ENCODE peak calls at places on chromosomes 6 and 20, in eight cellular contexts. G is colonic mucosa, H is uterus, O is transverse colon, R is mucosa of descending colon, M is heart left ventricle, W is IMR-90, Q is cardiac muscle cell. F is an unnamed sample.

GRCh38 chr6:24908555-24908954 is 27.2 kb downstream of the RIPOR2 start:
- DNase-seq in G (no peak), H (no peak), O (no peak), R (no peak), M (no peak), W (peak; percentile 20), Q (no peak), F (peak; percentile 29)

GRCh38 chr6:20672038-20672437 is 137.8 kb downstream of the CDKAL1 start:
- DNase-seq in G (no peak), H (no peak), O (no peak), R (no peak), M (no peak), W (no peak), Q (no peak), F (no peak)

GRCh38 chr20:15862178-15862577 is 711.1 kb downstream of the KIF16B start:
- DNase-seq in G (no peak), H (no peak), O (no peak), R (no peak), M (no peak), W (no peak), Q (no peak), F (no peak)

GRCh38 chr20:25251558-25251957 is 3.7 kb downstream of the PYGB start:
- DNase-seq in G (peak; percentile 23), H (no peak), O (peak; percentile 9), R (no peak), M (no peak), W (no peak), Q (no peak), F (no peak)

GRCh38 chr6:149830731-149831379 is 33.3 kb downstream of the LRP11 start:
- DNase-seq in G (no peak), H (no peak), O (no peak), R (no peak), M (no peak), W (peak; percentile 85), Q (no peak), F (no peak)

GRCh38 chr6:35400901-35401311 is 51.2 kb upstream of the FANCE start:
- DNase-seq in G (no peak), H (no peak), O (peak; percentile 47), R (peak; percentile 57), M (no peak), W (peak; percentile 49), Q (no peak), F (no peak)

GRCh38 chr20:15673206-15673605 is 900.0 kb downstream of the KIF16B start:
- DNase-seq in G (no peak), H (no peak), O (no peak), R (no peak), M (no peak), W (peak; percentile 86), Q (peak; percentile 8), F (no peak)

GRCh38 chr20:32091888-32092346 is 17.6 kb upstream of the TM9SF4 start:
- DNase-seq in G (peak; percentile 75), H (peak; percentile 58), O (peak; percentile 78), R (peak; percentile 71), M (peak; percentile 75), W (peak; percentile 72), Q (peak; percentile 89), F (peak; percentile 85)

GRCh38 chr20:19274412-19275015 is 62.1 kb downstream of the SLC24A3 start:
- DNase-seq in G (peak; percentile 66), H (peak; percentile 63), O (no peak), R (peak; percentile 54), M (peak; percentile 70), W (no peak), Q (no peak), F (no peak)

GRCh38 chr6:138431276-138432062 is 27.4 kb downstream of the HEBP2 start:
- DNase-seq in G (no peak), H (no peak), O (no peak), R (no peak), M (no peak), W (no peak), Q (no peak), F (no peak)

GRCh38 chr20:38406476-38406875 is 28.7 kb downstream of the SNHG17 start:
- DNase-seq in G (no peak), H (no peak), O (no peak), R (no peak), M (no peak), W (no peak), Q (no peak), F (no peak)

GRCh38 chr6:32186496-32186840 is 2.4 kb upstream of the AGER start:
- DNase-seq in G (no peak), H (no peak), O (no peak), R (no peak), M (no peak), W (no peak), Q (no peak), F (no peak)

GRCh38 chr6:56540232-56540631 is 102.5 kb downstream of the DST start:
- DNase-seq in G (no peak), H (no peak), O (no peak), R (no peak), M (no peak), W (no peak), Q (no peak), F (no peak)

GRCh38 chr6:56540950-56541600 is 101.6 kb downstream of the DST start:
- DNase-seq in G (no peak), H (no peak), O (no peak), R (no peak), M (no peak), W (peak; percentile 58), Q (no peak), F (peak; percentile 46)

GRCh38 chr6:56541736-56542366 is 100.8 kb downstream of the DST start:
- DNase-seq in G (no peak), H (no peak), O (no peak), R (no peak), M (no peak), W (no peak), Q (no peak), F (no peak)

GRCh38 chr6:56538851-56539250 is 103.8 kb downstream of the DST start:
- DNase-seq in G (no peak), H (no peak), O (no peak), R (no peak), M (no peak), W (no peak), Q (no peak), F (no peak)

GRCh38 chr6:56539503-56540105 is 103.1 kb downstream of the DST start:
- DNase-seq in G (no peak), H (no peak), O (no peak), R (no peak), M (no peak), W (no peak), Q (no peak), F (no peak)
- H3K4me3 ChIP-seq in G (no peak overlapping the region), H (peak overlapping the region; percentile 71), O (no peak overlapping the region), R (no peak overlapping the region), M (peak overlapping the region; percentile 66), W (peak overlapping the region; percentile 79), Q (no peak overlapping the region), F (peak overlapping the region; percentile 50)

GRCh38 chr6:107991939-107992560 is 34.0 kb upstream of the SEC63 start:
- DNase-seq in G (no peak), H (no peak), O (no peak), R (no peak), M (no peak), W (no peak), Q (no peak), F (peak; percentile 36)
- H3K4me1 ChIP-seq in G (no peaks in the 10 kb centered on the region), H (no peaks in the 10 kb centered on the region), O (no peaks in the 10 kb centered on the region), R (no peaks in the 10 kb centered on the region), M (no peaks in the 10 kb centered on the region), W (no peaks in the 10 kb centered on the region), Q (peaks cover 7% of the 10 kb centered on the region), F (no peaks in the 10 kb centered on the region)

DNA sequence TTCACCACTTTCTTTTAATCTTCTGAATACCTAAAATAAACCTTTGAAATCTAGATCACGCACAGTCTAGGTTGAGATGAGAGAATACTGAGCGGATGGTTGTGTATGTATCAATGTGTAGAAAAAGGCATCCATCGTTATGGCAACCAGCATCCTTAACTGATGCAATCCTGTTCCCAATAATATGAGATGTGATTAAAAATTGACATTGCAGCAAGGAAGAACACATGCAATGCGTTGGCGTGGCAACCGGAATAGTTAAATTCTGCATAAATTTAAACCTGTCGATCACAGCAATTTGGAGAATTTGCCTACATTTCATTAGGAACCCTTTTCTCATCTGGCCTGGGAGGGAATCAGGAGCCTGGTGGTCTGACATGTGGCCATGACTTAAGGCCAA is 1.3 kb upstream of the L3MBTL1 start:
- DNase-seq in G (no peak), H (no peak), O (no peak), R (no peak), M (no peak), W (no peak), Q (no peak), F (no peak)
- H3K9me3 ChIP-seq in G (no peaks in the 10 kb centered on the region), H (no peaks in the 10 kb centered on the region), O (no peaks in the 10 kb centered on the region), R (no peaks in the 10 kb centered on the region), M (no peaks in the 10 kb centered on the region), W (peaks cover 2% of the 10 kb centered on the region), Q (no peaks in the 10 kb centered on the region), F (no peaks in the 10 kb centered on the region)

DNA sequence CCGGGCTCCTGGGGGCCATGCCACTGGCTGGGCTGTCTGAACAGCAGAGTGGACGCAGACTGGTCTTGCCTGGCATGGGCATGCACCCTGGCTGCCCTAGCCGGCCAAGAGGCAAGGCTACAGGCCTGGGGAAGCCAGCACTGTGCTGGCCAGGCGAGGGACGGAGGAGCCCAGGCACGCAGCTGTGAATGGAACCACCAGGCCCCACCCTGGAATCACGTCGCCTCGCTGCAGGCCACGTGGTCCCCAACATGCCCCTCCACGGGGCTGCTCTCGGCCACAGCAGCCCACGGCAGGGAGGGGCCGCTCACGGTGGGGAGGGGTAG is 4.0 kb downstream of the UCKL1 start:
- DNase-seq in G (no peak), H (no peak), O (no peak), R (peak; percentile 58), M (no peak), W (no peak), Q (no peak), F (no peak)
- H3K4me3 ChIP-seq in G (no peak overlapping the region), H (no peak overlapping the region), O (no peak overlapping the region), R (no peak overlapping the region), M (peak overlapping the region; percentile 18), W (no peak overlapping the region), Q (no peak overlapping the region), F (no peak overlapping the region)

DNA sequence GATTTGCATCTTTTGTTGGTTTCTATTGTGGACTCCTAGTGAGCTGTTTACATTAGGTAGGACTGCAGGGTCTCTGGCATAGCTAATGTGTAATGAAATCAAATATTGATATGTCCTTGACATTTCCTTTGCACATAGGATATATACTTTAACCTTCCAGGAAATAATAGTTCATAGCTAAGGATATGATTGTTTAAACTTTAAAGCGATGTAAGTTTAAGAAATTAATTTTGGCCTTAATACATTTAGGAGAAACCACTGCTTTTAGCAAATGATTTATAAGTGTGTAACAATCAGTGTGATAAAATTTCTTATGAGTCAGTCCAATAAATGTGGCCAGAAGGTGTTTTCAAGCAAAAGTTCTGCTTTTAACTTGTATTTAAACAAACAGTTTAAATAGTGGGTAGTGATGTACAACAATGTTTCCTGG is 171.8 kb downstream of the HS3ST5 start:
- DNase-seq in G (no peak), H (no peak), O (no peak), R (no peak), M (no peak), W (no peak), Q (no peak), F (no peak)
- H3K4me1 ChIP-seq in G (no peaks in the 10 kb centered on the region), H (no peaks in the 10 kb centered on the region), O (no peaks in the 10 kb centered on the region), R (no peaks in the 10 kb centered on the region), M (no peaks in the 10 kb centered on the region), W (no peaks in the 10 kb centered on the region), Q (peaks cover 35% of the 10 kb centered on the region), F (peaks cover 46% of the 10 kb centered on the region)

GRCh38 chr20:49285233-49285668 is 7.4 kb upstream of the ZNFX1 start:
- DNase-seq in G (no peak), H (no peak), O (no peak), R (no peak), M (no peak), W (no peak), Q (no peak), F (no peak)
- H3K9me3 ChIP-seq in G (no peaks in the 10 kb centered on the region), H (no peaks in the 10 kb centered on the region), O (peaks cover 35% of the 10 kb centered on the region), R (peaks cover 72% of the 10 kb centered on the region), M (no peaks in the 10 kb centered on the region), W (peaks cover 27% of the 10 kb centered on the region), Q (no peaks in the 10 kb centered on the region), F (peaks cover 13% of the 10 kb centered on the region)